ENCODE peak calls at places on chromosomes 6 and 20, in seven cellular contexts. L is WTC11; W is nephron progenitor cell; C is NCI-H1417; K is breast epithelium; M is NCI-H1092; F is activated CD8-positive, alpha-beta memory T cell treated with anti-CD3 and anti-CD28 coated beads, Interleukin-2, amount 50 U/mL, for 48 hours. R is an unnamed sample.

GRCh38 chr6:151376440-151376839 is 14.9 kb downstream of the ZBTB2 start:
- DNase-seq in W (no peak), C (no peak), L (no peak), K (no peak), F (no peak), M (no peak), R (no peak)

GRCh38 chr6:85537055-85537494 is 56.6 kb downstream of the SNX14 start:
- DNase-seq in W (no peak), M (no peak), K (no peak), L (no peak), F (no peak), C (no peak), R (no peak)

GRCh38 chr6:13453771-13454251 is 33.6 kb downstream of the GFOD1 start:
- DNase-seq in F (peak), K (no peak), L (no peak), C (peak), W (no peak), M (no peak), R (no peak)

GRCh38 chr6:154594474-154595198 is 84.2 kb upstream of the CNKSR3 start:
- DNase-seq in C (no peak), K (no peak), F (no peak), M (no peak), L (no peak), W (no peak), R (no peak)

GRCh38 chr6:134457941-134458340 is 140.0 kb upstream of the SGK1 start:
- DNase-seq in F (no peak), M (no peak), K (no peak), W (no peak), C (no peak), L (no peak), R (no peak)

GRCh38 chr6:168637853-168638252 is 196.9 kb downstream of the SMOC2 start:
- DNase-seq in F (no peak), W (no peak), K (no peak), L (no peak), C (no peak), M (no peak), R (no peak)

GRCh38 chr20:57108742-57109141 is 157.7 kb downstream of the BMP7 start:
- DNase-seq in C (no peak), W (no peak), F (no peak), M (no peak), L (no peak), K (no peak), R (no peak)

GRCh38 chr20:19880256-19881079 is 122.4 kb downstream of the RIN2 start:
- DNase-seq in F (no peak), L (no peak), C (no peak), K (no peak), W (no peak), M (no peak), R (no peak)

GRCh38 chr20:35561268-35561667 is 19.4 kb downstream of the ERGIC3 start:
- DNase-seq in K (no peak), W (peak), M (peak), F (no peak), L (peak), C (peak), R (no peak)

GRCh38 chr6:25150031-25150430 is 129.1 kb upstream of the CARMIL1 start:
- DNase-seq in L (no peak), K (no peak), C (no peak), W (no peak), M (no peak), F (no peak), R (no peak)

R was measured in ascending aorta.